ENCODE peak calls at places on chromosomes 5 and 9, in nine cellular contexts. S, P, Z, Q, O, E, I, M and T are unnamed samples.

GRCh38 chr9:98881836-98882568 is 61.7 kb upstream of the COL15A1 start:
- DNase-seq in I (no peak), E (no peak), M (no peak), S (no peak), Z (no peak), O (no peak), Q (no peak), P (no peak), T (no peak)

GRCh38 chr5:177520271-177520670 is 3.5 kb upstream of the DDX41 start:
- DNase-seq in P (no peak), E (no peak), Z (no peak), O (no peak), I (no peak), M (no peak), Q (no peak), S (no peak), T (no peak)

GRCh38 chr9:2876320-2876719 is 32.4 kb upstream of the PUM3 start:
- DNase-seq in O (no peak), I (no peak), E (no peak), M (no peak), Z (no peak), Q (no peak), P (no peak), S (no peak), T (no peak)

GRCh38 chr9:93125331-93125894 is 8.6 kb downstream of the NINJ1 start:
- DNase-seq in Q (no peak), E (peak; percentile 5), P (no peak), M (no peak), S (no peak), Z (no peak), I (no peak), O (no peak), T (peak; percentile 0)

GRCh38 chr9:134403292-134403681 is 77.0 kb downstream of the RXRA start:
- DNase-seq in O (no peak), I (no peak), P (no peak), M (no peak), Z (no peak), Q (no peak), S (no peak), E (no peak), T (no peak)

GRCh38 chr5:30932611-30933010 is 260.9 kb upstream of the CDH6 start:
- DNase-seq in P (no peak), M (no peak), I (no peak), S (no peak), O (no peak), E (no peak), Q (no peak), Z (no peak), T (no peak)

GRCh38 chr5:150318613-150319483 is 16.1 kb upstream of the ARSI start:
- DNase-seq in P (no peak), Q (no peak), Z (no peak), I (no peak), O (no peak), S (no peak), E (no peak), M (no peak), T (no peak)

GRCh38 chr9:2639786-2640185 is 18.2 kb downstream of the VLDLR start:
- DNase-seq in Z (no peak), I (no peak), Q (peak; percentile 28), M (no peak), O (no peak), E (no peak), P (no peak), S (no peak), T (no peak)

GRCh38 chr5:74875994-74876791 is 10.0 kb upstream of the FAM169A start:
- DNase-seq in Z (no peak), I (no peak), M (no peak), P (no peak), S (no peak), Q (no peak), E (no peak), O (no peak), T (no peak)

GRCh38 chr5:150992705-150993104 is 27.7 kb upstream of the GPX3 start:
- DNase-seq in O (no peak), Z (no peak), Q (no peak), I (no peak), M (no peak), P (no peak), E (no peak), S (no peak), T (no peak)

GRCh38 chr5:43420241-43420640 is 8.1 kb upstream of the CCL28 start:
- DNase-seq in S (no peak), Q (no peak), E (no peak), P (no peak), O (no peak), M (no peak), I (no peak), Z (no peak), T (no peak)

GRCh38 chr9:126063326-126063725 is 263.3 kb upstream of the MVB12B start:
- DNase-seq in P (no peak), O (no peak), S (no peak), M (no peak), Q (no peak), E (no peak), Z (no peak), I (no peak), T (no peak)

GRCh38 chr9:1929722-1930621 is 85.2 kb upstream of the SMARCA2 start:
- DNase-seq in Q (no peak), E (no peak), M (no peak), Z (no peak), S (no peak), P (no peak), I (no peak), O (no peak), T (no peak)

GRCh38 chr5:91288117-91288516 is 95.0 kb downstream of the ARRDC3 start:
- DNase-seq in M (no peak), Z (peak; percentile 54), O (peak; percentile 32), P (no peak), S (no peak), E (no peak), I (peak; percentile 33), Q (peak; percentile 69), T (no peak)

GRCh38 chr9:130539473-130540223 is 39.7 kb upstream of the FUBP3 start:
- DNase-seq in Z (peak; percentile 68), I (no peak), E (no peak), Q (peak; percentile 84), P (no peak), M (no peak), O (no peak), S (no peak), T (no peak)

GRCh38 chr5:9201011-9201410 is 344.9 kb downstream of the SEMA5A start:
- DNase-seq in I (no peak), Q (no peak), Z (no peak), S (no peak), E (no peak), O (no peak), M (no peak), P (no peak), T (no peak)

DNA sequence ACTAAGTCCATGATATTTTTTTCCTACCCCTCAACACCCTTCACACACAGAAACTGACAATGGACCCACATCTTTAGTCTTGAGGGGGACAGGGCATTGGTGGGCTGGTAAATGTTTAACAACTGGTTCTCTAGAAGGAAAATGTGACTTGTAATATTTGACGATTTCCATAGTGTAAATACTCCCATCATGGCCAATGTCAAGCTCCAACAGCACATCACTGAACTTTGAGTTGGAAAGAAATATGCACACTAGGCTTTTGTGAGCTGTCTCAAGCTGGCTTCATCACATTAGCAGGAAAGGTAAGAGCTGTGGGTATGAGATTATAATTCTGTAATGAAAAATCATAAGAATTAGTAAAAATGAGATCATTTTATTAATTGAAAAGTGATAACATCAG is 189.9 kb upstream of the PRLR start:
- DNase-seq in I (no peak), Q (no peak), E (no peak), Z (no peak), S (no peak), P (no peak), O (no peak), M (no peak), T (no peak)
- TF ChIP-seq CTCF in I (no peak), Q (no peak), E (no peak), Z (no peak), S (no peak), P (no peak), O (no peak), M (no peak), T (no peak)

DNA sequence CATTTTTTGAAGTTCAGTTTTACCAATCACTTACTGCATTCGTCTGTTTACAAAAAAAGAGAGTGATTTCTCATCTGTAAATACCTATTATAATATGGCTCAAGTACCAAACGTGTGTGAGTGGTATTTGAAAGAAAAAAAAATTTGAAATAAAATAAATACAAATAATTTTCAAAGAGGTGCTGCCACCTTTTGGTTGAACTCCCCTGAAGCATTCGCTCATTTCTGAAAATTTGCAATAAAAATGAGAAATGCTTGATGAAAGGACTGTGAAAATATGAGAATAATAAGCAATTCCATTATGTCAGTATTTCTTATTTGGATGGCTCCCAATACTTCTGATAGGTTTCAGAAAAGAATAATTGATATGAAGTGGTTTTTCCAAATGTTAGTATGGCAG is 409.9 kb downstream of the CTNND2 start:
- DNase-seq in Z (no peak), P (no peak), S (no peak), Q (peak; percentile 1), M (no peak), E (no peak), I (no peak), O (no peak), T (no peak)
- TF ChIP-seq CTCF in Z (peak; percentile 47), P (peak; percentile 72), S (no peak), Q (peak; percentile 12), M (peak; percentile 20), E (no peak), I (no peak), O (peak; percentile 34), T (no peak)

GRCh38 chr9:124135813-124136365 is 121.9 kb upstream of the NEK6 start:
- DNase-seq in M (no peak), Q (no peak), O (no peak), E (no peak), S (no peak), I (no peak), P (no peak), Z (no peak), T (no peak)

GRCh38 chr9:124134526-124134925 is 123.0 kb downstream of the LHX2 start:
- DNase-seq in O (no peak), P (no peak), E (no peak), I (no peak), M (no peak), S (no peak), Z (no peak), Q (no peak), T (no peak)

GRCh38 chr9:124130277-124131075 is 118.9 kb downstream of the LHX2 start:
- DNase-seq in M (no peak), I (no peak), E (no peak), Z (no peak), O (no peak), Q (no peak), S (no peak), P (no peak), T (no peak)

GRCh38 chr9:124132671-124133147 is 121.1 kb downstream of the LHX2 start:
- DNase-seq in M (no peak), I (no peak), O (no peak), Z (no peak), E (no peak), S (no peak), Q (peak; percentile 49), P (no peak), T (no peak)

GRCh38 chr9:124133752-124134151 is 122.2 kb downstream of the LHX2 start:
- DNase-seq in Z (peak; percentile 50), S (no peak), O (peak; percentile 26), Q (peak; percentile 61), P (peak; percentile 58), M (no peak), I (no peak), E (peak; percentile 53), T (peak; percentile 31)
- TF ChIP-seq CTCF in Z (peak; percentile 71), S (peak; percentile 47), O (peak; percentile 50), Q (peak; percentile 30), P (peak; percentile 58), M (peak; percentile 46), I (peak; percentile 26), E (no peak), T (no peak)

GRCh38 chr5:15995206-15996052 is 184.2 kb downstream of the MARCHF11 start:
- DNase-seq in P (peak; percentile 4), Q (peak; percentile 67), O (no peak), M (no peak), S (no peak), I (peak; percentile 36), E (peak; percentile 12), Z (peak; percentile 7), T (no peak)
- TF ChIP-seq CTCF in P (peak; percentile 60), Q (peak; percentile 60), O (peak; percentile 35), M (no peak), S (peak; percentile 45), I (peak; percentile 52), E (peak; percentile 22), Z (peak; percentile 63), T (no peak)